ENCODE peak calls at places on chromosome 13, in ten cellular contexts. One of them, this sample, is unnamed.

GRCh38 chr13:47934371-47934770 is 66.7 kb downstream of the SUCLA2 start:
- DNase-seq in neuronal stem cell: no peak
- DNase-seq in IMR-90: no peak
- DNase-seq in mesendoderm: peak; percentile 14
- DNase-seq in endodermal cell: no peak
- DNase-seq in SK-N-SH: no peak
- DNase-seq in H9: no peak
- DNase-seq in H1: no peak
- DNase-seq in GM23248: no peak
- DNase-seq in mammary epithelial cell: no peak
- DNase-seq in this sample: no peak

GRCh38 chr13:84609716-84610115 is 727.4 kb upstream of the SLITRK1 start:
- DNase-seq in H1: no peak
- DNase-seq in mesendoderm: no peak
- DNase-seq in GM23248: peak; percentile 62
- DNase-seq in mammary epithelial cell: peak; percentile 65
- DNase-seq in H9: no peak
- DNase-seq in endodermal cell: no peak
- DNase-seq in SK-N-SH: no peak
- DNase-seq in neuronal stem cell: no peak
- DNase-seq in IMR-90: peak; percentile 70
- DNase-seq in this sample: peak; percentile 17

GRCh38 chr13:95924389-95924994 is 128.7 kb downstream of the UGGT2 start:
- DNase-seq in endodermal cell: peak; percentile 57
- DNase-seq in SK-N-SH: no peak
- DNase-seq in mesendoderm: peak; percentile 91
- DNase-seq in GM23248: peak; percentile 89
- DNase-seq in neuronal stem cell: no peak
- DNase-seq in IMR-90: peak; percentile 86
- DNase-seq in mammary epithelial cell: peak; percentile 75
- DNase-seq in H9: no peak
- DNase-seq in H1: no peak
- DNase-seq in this sample: peak; percentile 86

GRCh38 chr13:92843549-92843948 is 383.1 kb upstream of the GPC6 start:
- DNase-seq in GM23248: peak; percentile 61
- DNase-seq in endodermal cell: no peak
- DNase-seq in mesendoderm: no peak
- DNase-seq in H9: no peak
- DNase-seq in SK-N-SH: no peak
- DNase-seq in H1: no peak
- DNase-seq in mammary epithelial cell: peak; percentile 60
- DNase-seq in IMR-90: peak; percentile 69
- DNase-seq in neuronal stem cell: no peak
- DNase-seq in this sample: peak; percentile 39

GRCh38 chr13:95556981-95557380 is 4.5 kb downstream of the CLDN10 start:
- DNase-seq in SK-N-SH: no peak
- DNase-seq in mesendoderm: no peak
- DNase-seq in H1: no peak
- DNase-seq in neuronal stem cell: no peak
- DNase-seq in H9: no peak
- DNase-seq in IMR-90: no peak
- DNase-seq in mammary epithelial cell: no peak
- DNase-seq in endodermal cell: no peak
- DNase-seq in GM23248: no peak
- DNase-seq in this sample: no peak

GRCh38 chr13:72463561-72463960 is 263.9 kb downstream of the MZT1 start:
- DNase-seq in H9: no peak
- DNase-seq in H1: no peak
- DNase-seq in IMR-90: no peak
- DNase-seq in endodermal cell: no peak
- DNase-seq in GM23248: no peak
- DNase-seq in mammary epithelial cell: no peak
- DNase-seq in mesendoderm: no peak
- DNase-seq in SK-N-SH: no peak
- DNase-seq in neuronal stem cell: no peak
- DNase-seq in this sample: no peak

GRCh38 chr13:28355822-28356371 is 139.0 kb downstream of the FLT1 start:
- DNase-seq in mammary epithelial cell: no peak
- DNase-seq in H1: no peak
- DNase-seq in H9: no peak
- DNase-seq in endodermal cell: peak; percentile 56
- DNase-seq in mesendoderm: peak; percentile 62
- DNase-seq in SK-N-SH: no peak
- DNase-seq in neuronal stem cell: no peak
- DNase-seq in GM23248: peak; percentile 40
- DNase-seq in IMR-90: peak; percentile 86
- DNase-seq in this sample: peak; percentile 59

GRCh38 chr13:47004022-47004421 is 107.2 kb upstream of the HTR2A start:
- DNase-seq in SK-N-SH: no peak
- DNase-seq in endodermal cell: no peak
- DNase-seq in H9: no peak
- DNase-seq in mammary epithelial cell: no peak
- DNase-seq in mesendoderm: peak; percentile 75
- DNase-seq in H1: no peak
- DNase-seq in neuronal stem cell: no peak
- DNase-seq in IMR-90: peak; percentile 10
- DNase-seq in GM23248: no peak
- DNase-seq in this sample: no peak

GRCh38 chr13:109979186-109979585 is 192.8 kb upstream of the IRS2 start:
- DNase-seq in endodermal cell: peak; percentile 47
- DNase-seq in GM23248: no peak
- DNase-seq in mesendoderm: peak; percentile 40
- DNase-seq in H9: no peak
- DNase-seq in IMR-90: no peak
- DNase-seq in SK-N-SH: no peak
- DNase-seq in H1: no peak
- DNase-seq in neuronal stem cell: no peak
- DNase-seq in mammary epithelial cell: peak; percentile 76
- DNase-seq in this sample: no peak

GRCh38 chr13:29140277-29140676 is 320.1 kb downstream of the MTUS2 start:
- DNase-seq in H9: no peak
- DNase-seq in mesendoderm: peak; percentile 60
- DNase-seq in IMR-90: no peak
- DNase-seq in neuronal stem cell: no peak
- DNase-seq in SK-N-SH: no peak
- DNase-seq in GM23248: peak; percentile 10
- DNase-seq in H1: no peak
- DNase-seq in endodermal cell: no peak
- DNase-seq in mammary epithelial cell: no peak
- DNase-seq in this sample: no peak

GRCh38 chr13:65921933-65922332 is 1308.2 kb downstream of the PCDH9 start:
- DNase-seq in GM23248: no peak
- DNase-seq in H1: no peak
- DNase-seq in endodermal cell: no peak
- DNase-seq in mammary epithelial cell: no peak
- DNase-seq in IMR-90: no peak
- DNase-seq in mesendoderm: no peak
- DNase-seq in H9: no peak
- DNase-seq in SK-N-SH: no peak
- DNase-seq in neuronal stem cell: no peak
- DNase-seq in this sample: peak; percentile 37

GRCh38 chr13:65913173-65913572 is 1317.0 kb downstream of the PCDH9 start:
- DNase-seq in neuronal stem cell: no peak
- DNase-seq in H9: no peak
- DNase-seq in mesendoderm: no peak
- DNase-seq in H1: no peak
- DNase-seq in mammary epithelial cell: peak; percentile 63
- DNase-seq in IMR-90: peak; percentile 86
- DNase-seq in GM23248: peak; percentile 64
- DNase-seq in endodermal cell: no peak
- DNase-seq in SK-N-SH: no peak
- DNase-seq in this sample: peak; percentile 87

GRCh38 chr13:65912516-65912915 is 1317.6 kb downstream of the PCDH9 start:
- DNase-seq in SK-N-SH: no peak
- DNase-seq in mesendoderm: no peak
- DNase-seq in mammary epithelial cell: no peak
- DNase-seq in endodermal cell: no peak
- DNase-seq in H9: no peak
- DNase-seq in H1: no peak
- DNase-seq in IMR-90: no peak
- DNase-seq in neuronal stem cell: no peak
- DNase-seq in GM23248: no peak
- DNase-seq in this sample: no peak

GRCh38 chr13:65914707-65915106 is 1315.4 kb downstream of the PCDH9 start:
- DNase-seq in mesendoderm: no peak
- DNase-seq in GM23248: peak; percentile 36
- DNase-seq in H9: no peak
- DNase-seq in IMR-90: peak; percentile 72
- DNase-seq in endodermal cell: no peak
- DNase-seq in neuronal stem cell: no peak
- DNase-seq in SK-N-SH: no peak
- DNase-seq in mammary epithelial cell: no peak
- DNase-seq in H1: no peak
- DNase-seq in this sample: peak; percentile 49

DNA sequence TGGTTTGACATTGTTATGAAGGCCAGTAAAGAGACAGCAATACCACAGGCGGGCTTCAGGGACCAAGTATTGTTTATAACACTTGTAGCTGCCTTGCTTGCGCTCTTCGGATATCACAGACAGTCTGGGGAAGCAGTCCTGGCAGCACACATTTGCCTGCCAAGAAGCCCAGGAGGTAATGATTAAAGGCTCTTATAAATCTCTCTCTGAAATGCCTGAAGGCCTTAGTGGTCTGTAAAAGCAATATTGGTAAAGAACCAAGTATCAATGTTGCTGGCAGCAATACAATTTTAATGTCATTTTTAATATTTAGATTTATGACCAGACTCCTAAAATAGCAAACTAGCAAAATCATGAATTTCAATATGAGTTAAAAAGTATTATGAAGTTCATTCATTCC is 1312.4 kb downstream of the PCDH9 start:
- DNase-seq in H9: no peak
- DNase-seq in GM23248: no peak
- DNase-seq in neuronal stem cell: no peak
- DNase-seq in endodermal cell: no peak
- DNase-seq in mammary epithelial cell: no peak
- DNase-seq in mesendoderm: no peak
- DNase-seq in SK-N-SH: no peak
- DNase-seq in IMR-90: no peak
- DNase-seq in H1: no peak
- DNase-seq in this sample: no peak
- H3K9ac ChIP-seq in H9: no peak overlapping the region
- H3K9ac ChIP-seq in GM23248: no peak overlapping the region
- H3K9ac ChIP-seq in neuronal stem cell: no peak overlapping the region
- H3K9ac ChIP-seq in endodermal cell: no peak overlapping the region
- H3K9ac ChIP-seq in mammary epithelial cell: no peak overlapping the region
- H3K9ac ChIP-seq in mesendoderm: no peak overlapping the region
- H3K9ac ChIP-seq in SK-N-SH: no peak overlapping the region
- H3K9ac ChIP-seq in IMR-90: no peak overlapping the region
- H3K9ac ChIP-seq in H1: no peak overlapping the region
- H3K9ac ChIP-seq in this sample: no peak overlapping the region

GRCh38 chr13:33107403-33107760 is 91.2 kb downstream of the KL start:
- DNase-seq in neuronal stem cell: no peak
- DNase-seq in H1: no peak
- DNase-seq in H9: no peak
- DNase-seq in endodermal cell: no peak
- DNase-seq in GM23248: no peak
- DNase-seq in mammary epithelial cell: no peak
- DNase-seq in SK-N-SH: no peak
- DNase-seq in mesendoderm: no peak
- DNase-seq in IMR-90: no peak
- DNase-seq in this sample: no peak
- H3K4me1 ChIP-seq in neuronal stem cell: no peaks in the 10 kb centered on the region
- H3K4me1 ChIP-seq in H1: peaks cover 2% of the 10 kb centered on the region
- H3K4me1 ChIP-seq in H9: no peaks in the 10 kb centered on the region
- H3K4me1 ChIP-seq in endodermal cell: no peaks in the 10 kb centered on the region
- H3K4me1 ChIP-seq in GM23248: peaks cover 43% of the 10 kb centered on the region
- H3K4me1 ChIP-seq in mammary epithelial cell: no peaks in the 10 kb centered on the region
- H3K4me1 ChIP-seq in SK-N-SH: peaks cover 14% of the 10 kb centered on the region
- H3K4me1 ChIP-seq in mesendoderm: no peaks in the 10 kb centered on the region
- H3K4me1 ChIP-seq in IMR-90: peaks cover 36% of the 10 kb centered on the region
- H3K4me1 ChIP-seq in this sample: peaks cover 42% of the 10 kb centered on the region

DNA sequence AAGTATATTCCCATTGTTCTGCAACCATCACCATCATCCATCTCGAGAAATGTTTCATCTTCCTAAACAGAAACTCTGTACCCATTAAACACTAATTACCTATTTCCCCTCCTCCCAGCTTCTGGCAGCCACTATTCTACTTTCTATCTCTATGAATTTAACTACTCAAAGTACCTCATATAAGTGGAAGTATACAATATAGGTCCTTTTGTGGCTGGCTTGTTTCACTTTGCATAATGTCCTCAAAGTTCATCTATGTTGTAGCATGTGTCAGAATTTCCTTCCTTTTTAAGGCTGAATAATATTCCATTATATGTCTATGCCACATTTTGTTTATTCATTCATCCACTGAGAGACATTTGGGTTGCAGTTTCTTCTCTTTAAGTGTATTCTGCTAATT is 159.4 kb downstream of the KCNRG start:
- DNase-seq in neuronal stem cell: no peak
- DNase-seq in H1: no peak
- DNase-seq in SK-N-SH: no peak
- DNase-seq in mesendoderm: no peak
- DNase-seq in H9: no peak
- DNase-seq in GM23248: no peak
- DNase-seq in IMR-90: no peak
- DNase-seq in endodermal cell: no peak
- DNase-seq in mammary epithelial cell: no peak
- DNase-seq in this sample: no peak
- H3K9ac ChIP-seq in neuronal stem cell: no peak overlapping the region
- H3K9ac ChIP-seq in H1: no peak overlapping the region
- H3K9ac ChIP-seq in SK-N-SH: no peak overlapping the region
- H3K9ac ChIP-seq in mesendoderm: no peak overlapping the region
- H3K9ac ChIP-seq in H9: no peak overlapping the region
- H3K9ac ChIP-seq in GM23248: no peak overlapping the region
- H3K9ac ChIP-seq in IMR-90: no peak overlapping the region
- H3K9ac ChIP-seq in endodermal cell: no peak overlapping the region
- H3K9ac ChIP-seq in mammary epithelial cell: no peak overlapping the region
- H3K9ac ChIP-seq in this sample: no peak overlapping the region

GRCh38 chr13:99722931-99723330 is 221.7 kb downstream of the TM9SF2 start:
- DNase-seq in H1: peak; percentile 34
- DNase-seq in mesendoderm: no peak
- DNase-seq in H9: no peak
- DNase-seq in neuronal stem cell: no peak
- DNase-seq in mammary epithelial cell: no peak
- DNase-seq in GM23248: no peak
- DNase-seq in endodermal cell: no peak
- DNase-seq in IMR-90: no peak
- DNase-seq in SK-N-SH: no peak
- DNase-seq in this sample: no peak

GRCh38 chr13:99724633-99725517 is 223.6 kb downstream of the TM9SF2 start:
- DNase-seq in IMR-90: no peak
- DNase-seq in endodermal cell: no peak
- DNase-seq in mesendoderm: no peak
- DNase-seq in mammary epithelial cell: no peak
- DNase-seq in H9: no peak
- DNase-seq in SK-N-SH: no peak
- DNase-seq in neuronal stem cell: no peak
- DNase-seq in H1: no peak
- DNase-seq in GM23248: no peak
- DNase-seq in this sample: no peak

GRCh38 chr13:99721606-99722384 is 220.5 kb downstream of the TM9SF2 start:
- DNase-seq in neuronal stem cell: peak; percentile 84
- DNase-seq in IMR-90: no peak
- DNase-seq in mammary epithelial cell: no peak
- DNase-seq in GM23248: no peak
- DNase-seq in mesendoderm: no peak
- DNase-seq in endodermal cell: no peak
- DNase-seq in H9: no peak
- DNase-seq in SK-N-SH: no peak
- DNase-seq in H1: peak; percentile 38
- DNase-seq in this sample: peak; percentile 2

GRCh38 chr13:99723847-99724246 is 222.6 kb downstream of the TM9SF2 start:
- DNase-seq in mammary epithelial cell: no peak
- DNase-seq in endodermal cell: no peak
- DNase-seq in SK-N-SH: no peak
- DNase-seq in GM23248: no peak
- DNase-seq in H1: peak; percentile 17
- DNase-seq in IMR-90: no peak
- DNase-seq in neuronal stem cell: no peak
- DNase-seq in H9: no peak
- DNase-seq in mesendoderm: no peak
- DNase-seq in this sample: no peak

GRCh38 chr13:99722419-99722818 is 221.1 kb downstream of the TM9SF2 start:
- DNase-seq in neuronal stem cell: no peak
- DNase-seq in mesendoderm: no peak
- DNase-seq in endodermal cell: no peak
- DNase-seq in H9: no peak
- DNase-seq in IMR-90: no peak
- DNase-seq in SK-N-SH: no peak
- DNase-seq in mammary epithelial cell: no peak
- DNase-seq in GM23248: no peak
- DNase-seq in H1: no peak
- DNase-seq in this sample: no peak
- H3K4me1 ChIP-seq in neuronal stem cell: peaks cover 38% of the 10 kb centered on the region
- H3K4me1 ChIP-seq in mesendoderm: peaks cover 6% of the 10 kb centered on the region
- H3K4me1 ChIP-seq in endodermal cell: peaks cover 19% of the 10 kb centered on the region
- H3K4me1 ChIP-seq in H9: peaks cover 15% of the 10 kb centered on the region
- H3K4me1 ChIP-seq in IMR-90: no peaks in the 10 kb centered on the region
- H3K4me1 ChIP-seq in SK-N-SH: no peaks in the 10 kb centered on the region
- H3K4me1 ChIP-seq in mammary epithelial cell: no peaks in the 10 kb centered on the region
- H3K4me1 ChIP-seq in GM23248: no peaks in the 10 kb centered on the region
- H3K4me1 ChIP-seq in H1: peaks cover 24% of the 10 kb centered on the region
- H3K4me1 ChIP-seq in this sample: no peaks in the 10 kb centered on the region